ENCODE peak calls at places on chromosomes 6 and 20, in five cellular contexts. M is stimulated activated CD4-positive, alpha-beta T cell treated with anti-CD3 and anti-CD28 coated beads, Interleukin-2, amount 100 ng/mL, for 48 hours; K is mucosa of gallbladder; R is GOT3; N is NCI-H1694. W is an unnamed sample.

GRCh38 chr6:13485303-13485702 is 2.1 kb downstream of the GFOD1 start:
- DNase-seq in N (no peak), R (no peak), M (no peak), K (no peak), W (no peak)

GRCh38 chr6:106064103-106064502 is 22.0 kb upstream of the PRDM1 start:
- DNase-seq in R (no peak), M (no peak), N (no peak), K (no peak), W (no peak)

GRCh38 chr6:147149826-147150225 is 54.4 kb upstream of the STXBP5 start:
- DNase-seq in N (no peak), R (no peak), M (no peak), K (no peak), W (no peak)

GRCh38 chr6:48664850-48665249 is 553.9 kb upstream of the PTCHD4 start:
- DNase-seq in R (no peak), K (no peak), M (no peak), N (no peak), W (no peak)

GRCh38 chr6:25113436-25113835 is 165.7 kb upstream of the CARMIL1 start:
- DNase-seq in R (no peak), N (no peak), K (no peak), M (no peak), W (no peak)

GRCh38 chr6:30304002-30304401 is 22.7 kb upstream of the TRIM39 start:
- DNase-seq in K (no peak), R (no peak), N (no peak), M (no peak), W (no peak)

GRCh38 chr20:46021361-46022359 is 7.4 kb upstream of the SLC12A5 start:
- DNase-seq in R (no peak), K (no peak), M (peak; percentile 63), N (peak; percentile 70), W (peak; percentile 38)

GRCh38 chr20:48339147-48339985 is 488.4 kb downstream of the PREX1 start:
- DNase-seq in K (no peak), M (no peak), N (no peak), R (no peak), W (no peak)

GRCh38 chr6:13259393-13259792 is 68.9 kb downstream of the TBC1D7 start:
- DNase-seq in R (no peak), M (no peak), N (no peak), K (no peak), W (no peak)

GRCh38 chr6:162032620-162033019 is 694.9 kb downstream of the PRKN start:
- DNase-seq in N (no peak), M (no peak), K (no peak), R (no peak), W (no peak)

GRCh38 chr6:169968541-169969270 is 217.3 kb downstream of the ERMARD start:
- DNase-seq in M (no peak), K (no peak), R (no peak), N (no peak), W (no peak)

GRCh38 chr20:2688041-2688591 is 4.5 kb upstream of the EBF4 start:
- DNase-seq in K (peak; percentile 32), R (no peak), N (peak; percentile 33), M (peak; percentile 83), W (no peak)

GRCh38 chr6:165484178-165484889 is 174.9 kb upstream of the C6orf118 start:
- DNase-seq in N (no peak), K (no peak), M (no peak), R (no peak), W (no peak)

GRCh38 chr6:146027586-146028249 is 1.1 kb upstream of the GRM1 start:
- DNase-seq in R (no peak), M (no peak), K (no peak), N (no peak), W (no peak)

GRCh38 chr6:15062311-15063252 is 183.3 kb upstream of the JARID2 start:
- DNase-seq in N (peak; percentile 58), M (no peak), R (no peak), K (no peak), W (peak; percentile 68)

GRCh38 chr6:33672808-33673207 is 38.7 kb downstream of the UQCC2 start:
- DNase-seq in R (peak; percentile 76), N (no peak), K (peak; percentile 65), M (no peak), W (no peak)

GRCh38 chr6:69942485-69942884 is 76.1 kb downstream of the COL19A1 start:
- DNase-seq in R (no peak), K (no peak), M (no peak), N (no peak), W (no peak)

GRCh38 chr6:112223070-112223861 is 31.1 kb downstream of the LAMA4 start:
- DNase-seq in R (no peak), K (no peak), N (no peak), M (no peak), W (no peak)

GRCh38 chr20:10540636-10541493 is 105.8 kb downstream of the SLX4IP start:
- DNase-seq in R (no peak), M (no peak), N (no peak), K (no peak), W (no peak)

GRCh38 chr6:163355471-163355991 is 59.0 kb upstream of the QKI start:
- DNase-seq in K (peak; percentile 29), N (no peak), R (no peak), M (no peak), W (no peak)

GRCh38 chr20:25077610-25078169 is 4.3 kb downstream of the VSX1 start:
- DNase-seq in M (no peak), R (no peak), K (peak; percentile 10), N (no peak), W (no peak)

GRCh38 chr20:58065508-58066361 is 162.7 kb downstream of the ANKRD60 start:
- DNase-seq in R (no peak), M (no peak), N (no peak), K (no peak), W (no peak)

GRCh38 chr20:10651227-10651990 is 22.4 kb downstream of the JAG1 start:
- DNase-seq in R (no peak), N (no peak), K (no peak), M (no peak), W (no peak)

GRCh38 chr20:21693322-21693721 is 12.1 kb upstream of the PAX1 start:
- DNase-seq in N (no peak), K (no peak), R (no peak), M (no peak), W (no peak)

GRCh38 chr20:30816182-30816645 is 441.2 kb upstream of the DEFB115 start:
- DNase-seq in N (no peak), M (no peak), K (no peak), R (no peak), W (no peak)

GRCh38 chr6:37660317-37660716 is 37.4 kb downstream of the MDGA1 start:
- DNase-seq in K (no peak), N (no peak), R (no peak), M (no peak), W (no peak)

GRCh38 chr20:7772376-7772775 is 167.9 kb downstream of the HAO1 start:
- DNase-seq in R (no peak), N (peak; percentile 53), M (no peak), K (no peak), W (peak; percentile 57)

GRCh38 chr6:151482290-151482689 is 11.5 kb upstream of the CCDC170 start:
- DNase-seq in N (no peak), K (no peak), M (no peak), R (no peak), W (no peak)

GRCh38 chr6:13203145-13203544 is 125.2 kb downstream of the TBC1D7 start:
- DNase-seq in K (no peak), R (no peak), N (no peak), M (no peak), W (no peak)

GRCh38 chr6:53474010-53474409 is 70.9 kb downstream of the GCLC start:
- DNase-seq in M (no peak), R (no peak), K (no peak), N (no peak), W (no peak)

GRCh38 chr6:106114492-106114891 is 28.4 kb downstream of the PRDM1 start:
- DNase-seq in R (no peak), M (peak; percentile 63), N (no peak), K (no peak), W (no peak)

GRCh38 chr20:33120934-33121333 is 41.5 kb downstream of the BPIFB4 start:
- DNase-seq in R (no peak), K (no peak), N (no peak), M (no peak), W (no peak)

GRCh38 chr6:133017581-133017980 is 203.2 kb downstream of the RPS12 start:
- DNase-seq in K (no peak), M (no peak), R (no peak), N (no peak), W (no peak)

GRCh38 chr6:41527721-41528408 is 18.3 kb upstream of the FOXP4 start:
- DNase-seq in K (no peak), N (no peak), R (no peak), M (no peak), W (no peak)